ENCODE peak calls at places on chromosomes 2 and 18, in ten cellular contexts. L is tibial artery, V is mammary epithelial cell, M is colonic mucosa, Z is fibroblast of lung, S is breast epithelium, C is PC-3, A is spleen, X is left ventricle myocardium inferior, Y is body of pancreas. U is an unnamed sample. For H3K4me1, the result is how much of the 10 kb centered on the place peaks cover.

GRCh38 chr18:66393463-66393862 is 210.4 kb downstream of the CDH19 start:
- DNase-seq in L (no peak), V (no peak), M (no peak), Z (no peak), S (no peak), C (no peak), A (no peak), X (no peak), Y (no peak), U (no peak)

GRCh38 chr2:132438650-132439030 is 22.0 kb downstream of the GPR39 start:
- DNase-seq in L (no peak), V (peak), M (no peak), Z (peak), S (no peak), C (peak), A (no peak), X (no peak), Y (no peak), U (no peak)

GRCh38 chr2:140027320-140027719 is 1247.1 kb upstream of the NXPH2 start:
- DNase-seq in L (no peak), V (no peak), M (no peak), Z (no peak), S (no peak), C (peak), A (no peak), X (no peak), Y (no peak), U (no peak)

GRCh38 chr2:47907097-47907781 is 941 bp upstream of the FBXO11 start:
- DNase-seq in L (no peak), V (no peak), M (peak), Z (no peak), S (peak), C (peak), A (no peak), X (no peak), Y (peak), U (peak)

GRCh38 chr2:98703738-98704137 is 27.2 kb downstream of the MGAT4A start:
- DNase-seq in L (no peak), V (no peak), M (no peak), Z (no peak), S (no peak), C (no peak), A (no peak), X (no peak), Y (no peak), U (no peak)

GRCh38 chr18:49238433-49239042 is 221.9 kb downstream of the DYM start:
- DNase-seq in L (no peak), V (no peak), M (no peak), Z (peak), S (no peak), C (peak), A (no peak), X (no peak), Y (no peak), U (no peak)

GRCh38 chr18:5508821-5509220 is 35.0 kb downstream of the EPB41L3 start:
- DNase-seq in L (no peak), V (no peak), M (no peak), Z (no peak), S (no peak), C (no peak), A (no peak), X (no peak), Y (no peak), U (no peak)

GRCh38 chr2:86439879-86440630 is 1.1 kb upstream of the KDM3A start:
- DNase-seq in L (no peak), V (no peak), M (no peak), Z (no peak), S (no peak), C (no peak), A (no peak), X (no peak), Y (no peak), U (no peak)

GRCh38 chr2:222423632-222424280 is 587 bp upstream of the SGPP2 start:
- DNase-seq in L (no peak), V (peak), M (no peak), Z (peak), S (no peak), C (no peak), A (no peak), X (no peak), Y (no peak), U (no peak)

GRCh38 chr2:20665261-20666113 is 1.5 kb upstream of the GDF7 start:
- DNase-seq in L (peak), V (no peak), M (no peak), Z (no peak), S (no peak), C (no peak), A (no peak), X (no peak), Y (no peak), U (no peak)

GRCh38 chr2:165067958-165068612 is 112.8 kb upstream of the SLC38A11 start:
- DNase-seq in L (no peak), V (no peak), M (no peak), Z (peak), S (no peak), C (peak), A (no peak), X (peak), Y (peak), U (no peak)

GRCh38 chr2:1455466-1455865 is 42.2 kb downstream of the TPO start:
- DNase-seq in L (no peak), V (no peak), M (no peak), Z (no peak), S (no peak), C (peak), A (no peak), X (no peak), Y (no peak), U (no peak)

GRCh38 chr2:229980440-229981184 is 58.3 kb downstream of the FBXO36 start:
- DNase-seq in L (peak), V (peak), M (peak), Z (peak), S (peak), C (peak), A (peak), X (peak), Y (peak), U (peak)

GRCh38 chr2:48107326-48107925 is 201.1 kb upstream of the FBXO11 start:
- DNase-seq in L (no peak), V (peak), M (no peak), Z (peak), S (no peak), C (peak), A (no peak), X (no peak), Y (no peak), U (no peak)

GRCh38 chr18:23137788-23138216 is 2.5 kb downstream of the CABLES1 start:
- DNase-seq in L (no peak), V (no peak), M (no peak), Z (no peak), S (no peak), C (no peak), A (no peak), X (no peak), Y (no peak), U (no peak)

GRCh38 chr2:208320686-208321085 is 54.6 kb downstream of the PIKFYVE start:
- DNase-seq in L (peak), V (no peak), M (no peak), Z (peak), S (no peak), C (no peak), A (peak), X (peak), Y (no peak), U (no peak)

GRCh38 chr2:20470211-20470610 is 23.3 kb downstream of the RHOB start:
- DNase-seq in L (peak), V (no peak), M (no peak), Z (no peak), S (no peak), C (no peak), A (no peak), X (no peak), Y (no peak), U (peak)

GRCh38 chr18:11998182-11998581 is 16.9 kb downstream of the IMPA2 start:
- DNase-seq in L (no peak), V (no peak), M (no peak), Z (no peak), S (no peak), C (no peak), A (peak), X (peak), Y (peak), U (no peak)

GRCh38 chr2:51710222-51710621 is 678.3 kb upstream of the NRXN1 start:
- DNase-seq in L (no peak), V (no peak), M (peak), Z (no peak), S (no peak), C (no peak), A (no peak), X (no peak), Y (peak), U (no peak)

GRCh38 chr2:97870396-97870843 is 125.3 kb downstream of the TMEM131 start:
- DNase-seq in L (no peak), V (peak), M (no peak), Z (peak), S (peak), C (peak), A (no peak), X (no peak), Y (peak), U (no peak)

GRCh38 chr2:84741182-84741822 is 139.6 kb downstream of the TRABD2A start:
- DNase-seq in L (no peak), V (peak), M (no peak), Z (peak), S (no peak), C (peak), A (peak), X (no peak), Y (peak), U (no peak)

GRCh38 chr2:238789317-238789806 is 58.5 kb upstream of the TWIST2 start:
- DNase-seq in L (no peak), V (no peak), M (no peak), Z (no peak), S (no peak), C (no peak), A (no peak), X (no peak), Y (no peak), U (no peak)

GRCh38 chr2:230828272-230828961 is 36.3 kb upstream of the ITM2C start:
- DNase-seq in L (peak), V (no peak), M (peak), Z (no peak), S (no peak), C (no peak), A (peak), X (peak), Y (no peak), U (no peak)

GRCh38 chr2:27569398-27569797 is 13.4 kb upstream of the ZNF512 start:
- DNase-seq in L (no peak), V (peak), M (no peak), Z (peak), S (no peak), C (no peak), A (no peak), X (no peak), Y (no peak), U (no peak)

GRCh38 chr2:226273440-226273839 is 526.2 kb downstream of the IRS1 start:
- DNase-seq in L (no peak), V (no peak), M (no peak), Z (peak), S (no peak), C (peak), A (no peak), X (no peak), Y (no peak), U (no peak)

DNA sequence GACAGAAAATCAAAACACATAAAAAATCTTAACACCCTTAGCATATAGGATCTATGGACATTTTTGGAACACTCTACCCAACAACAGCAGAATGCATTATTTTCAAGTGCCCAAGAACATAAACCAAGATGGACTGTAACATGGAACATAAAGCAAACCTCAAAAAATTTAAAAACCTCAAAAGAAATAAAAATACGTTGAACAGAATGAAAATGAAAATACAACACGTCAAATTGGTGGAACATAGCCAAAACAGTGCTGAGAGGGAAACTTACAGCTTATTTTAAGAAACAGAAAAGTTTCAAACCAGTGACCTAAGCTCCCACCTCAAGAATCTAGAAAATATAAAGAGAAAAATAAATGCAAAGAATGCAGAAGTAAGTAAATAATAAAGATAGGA is 58.3 kb upstream of the BCL2L11 start:
- DNase-seq in L (no peak), V (no peak), M (no peak), Z (no peak), S (no peak), C (no peak), A (no peak), X (no peak), Y (no peak), U (no peak)
- TF ChIP-seq CTCF in L (no peak), V (no peak), M (no peak), Z (no peak), S (no peak), C (no peak), A (no peak), X (no peak), Y (no peak), U (no peak)

GRCh38 chr2:160394153-160394552 is 99.5 kb downstream of the RBMS1 start:
- DNase-seq in L (no peak), V (no peak), M (no peak), Z (no peak), S (no peak), C (no peak), A (no peak), X (no peak), Y (no peak), U (no peak)
- H3K4me1 ChIP-seq in L (half or more), V (half or more), M (under half), Z (under half), S (under half), C (half or more), A (half or more), X (half or more), Y (under half), U (under half)

DNA sequence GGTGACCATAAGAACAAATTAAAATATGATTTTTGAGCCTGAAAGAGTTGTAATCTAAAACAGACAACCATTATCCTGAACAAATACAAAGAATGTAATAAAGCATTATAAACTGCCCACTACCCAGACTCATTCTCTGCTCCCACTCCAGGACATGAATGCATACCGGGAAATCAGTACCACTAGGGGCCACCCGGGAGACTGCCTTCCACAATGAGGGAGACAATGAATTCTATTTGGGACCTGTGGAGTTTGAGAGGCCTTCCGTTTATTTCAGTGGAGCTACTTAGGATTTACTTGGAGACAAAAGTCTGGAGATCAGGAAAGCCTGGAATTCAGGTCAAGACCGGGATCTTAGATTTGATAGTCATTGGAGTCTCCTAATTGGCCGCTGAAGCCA is 50.0 kb downstream of the NAB1 start:
- DNase-seq in L (no peak), V (no peak), M (no peak), Z (peak), S (no peak), C (no peak), A (no peak), X (no peak), Y (no peak), U (no peak)
- TF ChIP-seq CTCF in L (no peak), V (no peak), M (no peak), Z (peak), S (no peak), C (peak), A (no peak), X (peak), Y (no peak), U (peak)

GRCh38 chr2:106185475-106186184 is 8.5 kb downstream of the UXS1 start:
- DNase-seq in L (no peak), V (no peak), M (no peak), Z (no peak), S (no peak), C (no peak), A (no peak), X (no peak), Y (no peak), U (no peak)
- H3K4me1 ChIP-seq in L (under half), V (under half), M (under half), Z (under half), S (under half), C (under half), A (half or more), X (under half), Y (under half), U (under half)

GRCh38 chr2:113226462-113226861 is 52.3 kb downstream of the PAX8 start:
- DNase-seq in L (no peak), V (no peak), M (no peak), Z (no peak), S (no peak), C (no peak), A (no peak), X (no peak), Y (no peak), U (no peak)

GRCh38 chr2:113223813-113224212 is 50.0 kb downstream of the PSD4 start:
- DNase-seq in L (no peak), V (no peak), M (no peak), Z (no peak), S (no peak), C (no peak), A (no peak), X (no peak), Y (no peak), U (no peak)

GRCh38 chr2:113225505-113226259 is 51.9 kb downstream of the PSD4 start:
- DNase-seq in L (peak), V (no peak), M (no peak), Z (peak), S (no peak), C (no peak), A (no peak), X (no peak), Y (peak), U (no peak)

GRCh38 chr2:113227290-113227689 is 51.4 kb downstream of the PAX8 start:
- DNase-seq in L (no peak), V (no peak), M (no peak), Z (no peak), S (no peak), C (no peak), A (no peak), X (no peak), Y (no peak), U (no peak)

GRCh38 chr2:113224647-113225046 is 50.9 kb downstream of the PSD4 start:
- DNase-seq in L (no peak), V (no peak), M (no peak), Z (no peak), S (no peak), C (no peak), A (no peak), X (no peak), Y (no peak), U (no peak)
- TF ChIP-seq CTCF in L (no peak), V (no peak), M (no peak), Z (no peak), S (no peak), C (no peak), A (no peak), X (no peak), Y (no peak), U (no peak)

GRCh38 chr2:28895189-28895893 is 874 bp downstream of the WDR43 start:
- DNase-seq in L (no peak), V (peak), M (peak), Z (peak), S (no peak), C (peak), A (no peak), X (peak), Y (peak), U (no peak)

GRCh38 chr2:28896906-28897305 is 2.4 kb downstream of the WDR43 start:
- DNase-seq in L (no peak), V (peak), M (no peak), Z (peak), S (no peak), C (peak), A (no peak), X (no peak), Y (no peak), U (no peak)

GRCh38 chr2:28894470-28895188 is at the start of gene WDR43:
- DNase-seq in L (peak), V (peak), M (peak), Z (peak), S (peak), C (peak), A (peak), X (peak), Y (peak), U (peak)

GRCh38 chr2:28901202-28901601 is 6.7 kb downstream of the WDR43 start:
- DNase-seq in L (no peak), V (no peak), M (no peak), Z (no peak), S (no peak), C (no peak), A (no peak), X (no peak), Y (no peak), U (no peak)

DNA sequence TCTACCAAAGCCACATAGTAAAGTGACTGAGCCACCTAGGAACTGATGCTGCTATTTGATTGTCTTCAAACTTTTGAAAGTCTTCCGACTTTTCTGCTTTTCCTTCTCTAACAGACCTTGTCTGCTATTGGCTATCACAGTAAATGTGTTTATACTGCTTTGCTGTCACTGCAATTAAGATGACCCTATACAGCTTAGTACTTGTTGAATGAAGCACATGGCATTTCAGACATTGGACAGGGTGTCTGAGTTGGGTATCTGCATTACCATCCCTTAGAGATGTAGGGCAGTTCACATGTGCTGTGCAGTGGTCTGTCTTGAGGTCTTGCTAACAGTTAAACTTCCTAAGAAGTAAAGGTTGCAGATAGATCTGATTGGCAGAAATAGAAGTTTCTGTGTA is 3.6 kb downstream of the WDR43 start:
- DNase-seq in L (no peak), V (no peak), M (no peak), Z (no peak), S (no peak), C (no peak), A (no peak), X (no peak), Y (no peak), U (no peak)
- H3K4me1 ChIP-seq in L (under half), V (under half), M (under half), Z (under half), S (under half), C (under half), A (half or more), X (under half), Y (under half), U (under half)

GRCh38 chr18:58861853-58862252 is 2.8 kb upstream of the ZNF532 start:
- DNase-seq in L (no peak), V (no peak), M (no peak), Z (no peak), S (no peak), C (peak), A (no peak), X (no peak), Y (no peak), U (no peak)

GRCh38 chr18:58863539-58864145 is 1.0 kb upstream of the ZNF532 start:
- DNase-seq in L (peak), V (no peak), M (peak), Z (peak), S (no peak), C (peak), A (peak), X (peak), Y (peak), U (no peak)

GRCh38 chr18:58862404-58862803 is 2.3 kb upstream of the ZNF532 start:
- DNase-seq in L (peak), V (no peak), M (no peak), Z (no peak), S (no peak), C (no peak), A (no peak), X (no peak), Y (no peak), U (no peak)

GRCh38 chr18:58861353-58861752 is 3.3 kb upstream of the ZNF532 start:
- DNase-seq in L (peak), V (no peak), M (no peak), Z (no peak), S (no peak), C (no peak), A (no peak), X (no peak), Y (no peak), U (no peak)

DNA sequence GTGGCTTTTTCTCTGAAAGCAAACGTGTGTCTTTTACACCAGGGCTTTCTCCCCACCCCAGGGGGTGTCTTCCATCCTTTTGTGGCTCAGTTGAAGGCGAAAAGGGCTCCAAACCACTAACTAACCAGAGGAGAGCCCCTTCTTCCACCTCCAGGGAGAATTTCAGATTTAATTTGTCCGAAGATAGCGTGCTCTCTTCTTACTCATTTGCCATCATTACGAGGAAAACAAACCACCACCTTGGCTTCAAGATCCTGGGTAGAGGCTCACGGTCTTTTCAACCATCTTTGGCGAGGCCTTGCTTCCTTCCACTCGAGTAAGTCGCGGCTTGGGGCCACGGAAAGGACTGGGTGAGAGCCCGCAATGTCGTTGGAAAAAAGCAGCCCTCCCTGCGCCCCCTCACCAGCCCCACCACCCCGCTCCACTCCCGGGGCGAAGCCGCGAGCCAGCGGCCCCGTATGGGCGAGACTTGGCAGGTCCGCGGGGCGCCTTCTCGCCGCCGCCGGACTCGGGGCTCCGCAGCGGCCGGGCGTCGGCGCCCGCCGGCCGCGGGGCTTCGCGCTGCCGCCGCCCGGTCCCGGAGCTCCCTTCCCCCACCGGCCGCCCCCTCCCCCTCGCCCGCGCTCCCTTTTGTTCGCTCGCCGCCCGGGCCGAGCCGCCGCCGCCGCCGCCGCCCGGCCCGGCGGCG is 1.7 kb upstream of the ZNF532 start:
- DNase-seq in L (peak), V (peak), M (peak), Z (peak), S (no peak), C (peak), A (peak), X (peak), Y (no peak), U (no peak)
- TF ChIP-seq CTCF in L (no peak), V (no peak), M (no peak), Z (no peak), S (no peak), C (no peak), A (no peak), X (no peak), Y (no peak), U (no peak)